ENCODE peak calls at places on chromosomes 2 and 18, in ten cellular contexts. Y, D, O, W, J, M, L, V, K and N are unnamed samples.

GRCh38 chr2:85924522-85924921 is 35.7 kb upstream of the ST3GAL5 start:
- DNase-seq in D (no peak), V (peak), W (no peak), M (peak), Y (no peak), O (no peak), J (no peak), L (no peak), K (peak), N (peak)

GRCh38 chr18:41113885-41114482 is 841.0 kb upstream of the PIK3C3 start:
- DNase-seq in W (no peak), D (no peak), O (no peak), V (peak), Y (no peak), J (no peak), M (no peak), K (no peak), L (no peak), N (no peak)

GRCh38 chr2:45674035-45674791 is 22.7 kb downstream of the PRKCE start:
- DNase-seq in O (no peak), L (no peak), M (no peak), Y (no peak), V (peak), D (no peak), W (no peak), K (no peak), J (no peak), N (peak)

GRCh38 chr2:130354135-130354420 is 1.8 kb upstream of the PTPN18 start:
- DNase-seq in Y (no peak), M (peak), O (no peak), W (no peak), V (no peak), L (no peak), K (no peak), D (no peak), J (no peak), N (no peak)

GRCh38 chr2:235860111-235860510 is 308.1 kb downstream of the GBX2 start:
- DNase-seq in V (peak), L (no peak), M (no peak), Y (no peak), J (no peak), K (no peak), O (no peak), W (no peak), D (no peak), N (no peak)

GRCh38 chr2:129565710-129566109 is 413.8 kb upstream of the RAB6C start:
- DNase-seq in K (no peak), J (no peak), L (no peak), W (no peak), D (no peak), M (no peak), Y (no peak), V (no peak), O (no peak), N (no peak)

GRCh38 chr18:778194-779007 is 33.6 kb downstream of the YES1 start:
- DNase-seq in M (no peak), Y (no peak), J (no peak), L (no peak), D (no peak), O (no peak), K (no peak), W (no peak), V (peak), N (no peak)

GRCh38 chr18:48539406-48540328 is 836 bp downstream of the CTIF start:
- DNase-seq in Y (peak), D (peak), M (peak), V (peak), L (peak), K (peak), J (no peak), W (no peak), O (no peak), N (peak)

GRCh38 chr2:8692783-8693768 is 11.2 kb downstream of the ID2 start:
- DNase-seq in O (peak), Y (peak), K (peak), D (no peak), L (peak), M (no peak), J (no peak), W (no peak), V (no peak), N (peak)

GRCh38 chr2:135093685-135094340 is 41.7 kb downstream of the RAB3GAP1 start:
- DNase-seq in J (no peak), L (no peak), Y (no peak), O (no peak), M (no peak), K (no peak), V (no peak), W (no peak), D (no peak), N (no peak)

GRCh38 chr2:181141676-181142075 is 161.3 kb downstream of the UBE2E3 start:
- DNase-seq in V (no peak), W (no peak), O (no peak), K (no peak), J (no peak), L (no peak), M (no peak), Y (no peak), D (no peak), N (no peak)

GRCh38 chr2:80304522-80304878 is at the start of gene LRRTM1:
- DNase-seq in D (peak), L (no peak), M (no peak), W (no peak), J (no peak), O (no peak), V (no peak), Y (no peak), K (no peak), N (peak)

GRCh38 chr2:51018145-51018544 is 13.8 kb downstream of the NRXN1 start:
- DNase-seq in O (no peak), K (no peak), M (no peak), W (no peak), D (no peak), Y (no peak), L (no peak), V (no peak), J (no peak), N (no peak)

GRCh38 chr2:119421731-119422130 is 9.9 kb upstream of the TMEM37 start:
- DNase-seq in K (no peak), Y (no peak), J (no peak), O (no peak), W (no peak), L (no peak), D (no peak), V (no peak), M (no peak), N (no peak)

GRCh38 chr18:8847066-8847755 is 141.9 kb downstream of the MTCL1 start:
- DNase-seq in L (no peak), Y (no peak), J (no peak), O (no peak), V (peak), W (no peak), M (peak), D (no peak), K (no peak), N (no peak)

GRCh38 chr2:208783184-208783583 is 376.6 kb downstream of the PTH2R start:
- DNase-seq in M (no peak), K (no peak), V (no peak), O (no peak), J (peak), Y (no peak), L (no peak), W (no peak), D (peak), N (no peak)